ENCODE peak calls at places on chromosomes 3 and 15, in eight cellular contexts. T, U, O, V, M, W, E and P are unnamed samples.

GRCh38 chr15:58865420-58865880 is 68.0 kb downstream of the SLTM start:
- DNase-seq in E (no peak), O (no peak), V (no peak), U (no peak), W (no peak), T (no peak), M (no peak), P (no peak)

GRCh38 chr3:171862993-171863521 is 19.9 kb downstream of the TMEM212 start:
- DNase-seq in U (peak), O (no peak), T (no peak), V (no peak), E (no peak), W (no peak), M (no peak), P (no peak)

GRCh38 chr3:171249171-171249692 is 211.0 kb downstream of the TNIK start:
- DNase-seq in O (no peak), T (no peak), M (no peak), V (no peak), E (no peak), W (no peak), U (no peak), P (no peak)

GRCh38 chr3:132637590-132637989 is 22.0 kb downstream of the ACAD11 start:
- DNase-seq in U (peak), O (no peak), M (no peak), E (no peak), V (no peak), W (no peak), T (no peak), P (no peak)

GRCh38 chr3:173001622-173002021 is 139.4 kb downstream of the SPATA16 start:
- DNase-seq in E (no peak), U (no peak), M (no peak), T (no peak), O (no peak), W (no peak), V (no peak), P (no peak)

GRCh38 chr3:100590114-100590839 is 19.1 kb upstream of the ADGRG7 start:
- DNase-seq in U (peak), M (no peak), W (no peak), V (no peak), T (peak), E (peak), O (no peak), P (no peak)

GRCh38 chr15:39358441-39359041 is 222.3 kb upstream of the THBS1 start:
- DNase-seq in U (peak), V (peak), M (no peak), W (no peak), O (no peak), T (no peak), E (no peak), P (no peak)

GRCh38 chr15:55457401-55458022 is 49.2 kb downstream of the PIERCE2 start:
- DNase-seq in E (no peak), M (no peak), T (no peak), V (no peak), W (no peak), O (no peak), U (no peak), P (peak)

GRCh38 chr15:49926731-49927130 is 192.3 kb downstream of the ATP8B4 start:
- DNase-seq in T (no peak), M (no peak), E (no peak), O (no peak), U (no peak), W (no peak), V (no peak), P (no peak)

GRCh38 chr15:63364293-63365003 is 17.2 kb downstream of the CA12 start:
- DNase-seq in O (no peak), W (no peak), V (no peak), T (no peak), E (no peak), U (no peak), M (no peak), P (no peak)

GRCh38 chr3:8369638-8370037 is 132.0 kb upstream of the LMCD1 start:
- DNase-seq in V (no peak), E (no peak), T (no peak), O (no peak), M (no peak), W (no peak), U (no peak), P (no peak)

GRCh38 chr3:23804441-23805227 is 1.1 kb upstream of the UBE2E1 start:
- DNase-seq in U (no peak), W (no peak), T (no peak), E (no peak), M (no peak), V (no peak), O (no peak), P (no peak)

GRCh38 chr15:39411102-39411989 is 169.5 kb upstream of the THBS1 start:
- DNase-seq in O (no peak), U (no peak), V (no peak), M (no peak), T (no peak), E (no peak), W (no peak), P (no peak)

GRCh38 chr3:155197786-155198185 is 95.7 kb downstream of the STRIT1 start:
- DNase-seq in V (no peak), T (no peak), O (no peak), W (no peak), U (no peak), M (no peak), E (no peak), P (no peak)

GRCh38 chr3:3196148-3196861 is 16.8 kb upstream of the CRBN start:
- DNase-seq in W (no peak), M (no peak), U (peak), V (no peak), T (no peak), O (no peak), E (no peak), P (no peak)

GRCh38 chr15:31200735-31201151 is 99.2 kb upstream of the TRPM1 start:
- DNase-seq in W (no peak), M (peak), E (peak), V (peak), O (no peak), T (peak), U (peak), P (peak)

GRCh38 chr15:57198654-57199241 is 177.6 kb upstream of the CGNL1 start:
- DNase-seq in E (no peak), M (no peak), V (no peak), T (no peak), U (no peak), W (no peak), O (no peak), P (no peak)

GRCh38 chr3:142211034-142211433 is 14.4 kb downstream of the GK5 start:
- DNase-seq in M (no peak), W (no peak), T (no peak), O (no peak), V (no peak), E (no peak), U (peak), P (no peak)

GRCh38 chr3:16508591-16508995 is 4.9 kb downstream of the RFTN1 start:
- DNase-seq in T (no peak), W (no peak), M (no peak), V (no peak), U (peak), E (no peak), O (no peak), P (no peak)

GRCh38 chr3:12180218-12180617 is 21.5 kb upstream of the TIMP4 start:
- DNase-seq in O (no peak), V (peak), W (peak), U (peak), T (no peak), M (no peak), E (no peak), P (peak)

GRCh38 chr15:31062310-31062964 is 39.1 kb downstream of the TRPM1 start:
- DNase-seq in T (no peak), U (peak), O (no peak), W (no peak), E (no peak), V (no peak), M (no peak), P (no peak)

GRCh38 chr3:39011191-39011736 is 40.5 kb downstream of the SCN11A start:
- DNase-seq in T (no peak), O (no peak), V (no peak), E (no peak), U (no peak), M (no peak), W (no peak), P (no peak)

GRCh38 chr15:100601158-100601557 is 826 bp downstream of the LINS1 start:
- DNase-seq in O (no peak), E (no peak), M (no peak), V (no peak), U (peak), T (no peak), W (no peak), P (peak)

GRCh38 chr15:66142341-66142740 is 111.2 kb downstream of the MEGF11 start:
- DNase-seq in T (no peak), U (peak), W (no peak), V (no peak), O (no peak), M (no peak), E (no peak), P (no peak)

GRCh38 chr15:66673410-66674322 is 28.4 kb upstream of the SMAD6 start:
- DNase-seq in M (no peak), E (no peak), W (no peak), V (no peak), U (no peak), O (no peak), T (no peak), P (peak)

GRCh38 chr3:48899298-48899697 is 616 bp upstream of the SLC25A20 start:
- DNase-seq in T (no peak), U (peak), V (no peak), E (no peak), M (no peak), O (no peak), W (no peak), P (no peak)

GRCh38 chr3:197809356-197810020 is 18.4 kb downstream of the LRCH3 start:
- DNase-seq in U (peak), O (no peak), V (no peak), E (no peak), M (no peak), T (no peak), W (no peak), P (no peak)

GRCh38 chr15:101264911-101265641 is 12.2 kb downstream of the SELENOS start:
- DNase-seq in V (no peak), M (no peak), T (peak), W (peak), E (no peak), O (no peak), U (no peak), P (no peak)

GRCh38 chr3:125262155-125262554 is 49.6 kb upstream of the SLC12A8 start:
- DNase-seq in M (no peak), W (no peak), V (no peak), E (no peak), T (no peak), O (no peak), U (no peak), P (no peak)

DNA sequence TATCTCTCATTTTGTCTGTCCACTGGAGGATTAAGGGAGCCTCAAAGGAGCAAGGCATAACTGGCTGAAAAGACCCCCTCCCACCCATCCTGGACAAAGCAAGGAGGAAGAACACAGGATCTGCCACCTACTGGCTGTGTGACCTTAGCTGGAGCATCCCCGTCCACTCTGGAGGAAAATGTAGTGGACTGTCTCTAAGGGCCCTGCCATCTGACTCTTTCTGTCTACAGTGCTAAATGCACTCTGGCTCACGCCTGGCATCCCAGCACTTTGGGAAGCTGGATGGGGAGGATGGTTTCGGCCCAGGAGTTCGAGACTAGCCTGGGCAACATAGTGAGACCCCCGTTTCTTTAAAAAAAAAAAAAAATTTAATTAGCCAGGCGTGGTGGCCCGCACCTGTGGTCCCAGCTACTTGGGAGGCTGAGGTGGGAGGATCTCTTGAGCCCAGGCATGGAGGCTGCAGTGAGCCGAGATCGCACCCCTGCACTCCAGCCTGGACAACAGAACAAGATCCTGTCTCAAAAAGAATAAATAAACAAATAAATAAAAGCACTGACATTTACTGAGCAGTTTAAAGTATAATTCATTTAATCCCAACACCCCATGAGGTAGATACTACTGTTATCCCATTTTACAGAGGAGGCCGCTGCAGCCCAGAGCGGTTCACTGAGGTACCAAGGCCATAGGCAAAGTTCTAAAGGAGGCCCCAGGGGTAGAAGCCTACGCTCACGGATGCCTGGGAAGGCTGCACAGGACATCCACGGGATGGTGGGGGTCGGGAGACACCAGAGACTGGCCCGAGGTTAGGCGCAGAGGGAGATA is 1.1 kb downstream of the TBC1D2B start:
- DNase-seq in W (no peak), T (no peak), E (no peak), M (no peak), V (no peak), O (no peak), U (peak), P (no peak)
- TF ChIP-seq CTCF in W (no peak), T (no peak), E (no peak), M (peak), V (no peak), O (no peak), U (peak), P (no peak)

GRCh38 chr15:77243146-77243545 is 172.2 kb upstream of the TSPAN3 start:
- DNase-seq in W (no peak), U (no peak), V (no peak), O (no peak), T (no peak), E (no peak), M (no peak), P (no peak)
- TF ChIP-seq CTCF in W (no peak), U (no peak), V (no peak), O (no peak), T (no peak), E (no peak), M (no peak), P (no peak)

GRCh38 chr15:80747317-80748053 is 31.7 kb upstream of the CEMIP start:
- DNase-seq in M (no peak), V (no peak), W (no peak), T (no peak), E (no peak), O (no peak), U (no peak), P (no peak)
- TF ChIP-seq CTCF in M (no peak), V (no peak), W (no peak), T (no peak), E (no peak), O (no peak), U (no peak), P (no peak)

DNA sequence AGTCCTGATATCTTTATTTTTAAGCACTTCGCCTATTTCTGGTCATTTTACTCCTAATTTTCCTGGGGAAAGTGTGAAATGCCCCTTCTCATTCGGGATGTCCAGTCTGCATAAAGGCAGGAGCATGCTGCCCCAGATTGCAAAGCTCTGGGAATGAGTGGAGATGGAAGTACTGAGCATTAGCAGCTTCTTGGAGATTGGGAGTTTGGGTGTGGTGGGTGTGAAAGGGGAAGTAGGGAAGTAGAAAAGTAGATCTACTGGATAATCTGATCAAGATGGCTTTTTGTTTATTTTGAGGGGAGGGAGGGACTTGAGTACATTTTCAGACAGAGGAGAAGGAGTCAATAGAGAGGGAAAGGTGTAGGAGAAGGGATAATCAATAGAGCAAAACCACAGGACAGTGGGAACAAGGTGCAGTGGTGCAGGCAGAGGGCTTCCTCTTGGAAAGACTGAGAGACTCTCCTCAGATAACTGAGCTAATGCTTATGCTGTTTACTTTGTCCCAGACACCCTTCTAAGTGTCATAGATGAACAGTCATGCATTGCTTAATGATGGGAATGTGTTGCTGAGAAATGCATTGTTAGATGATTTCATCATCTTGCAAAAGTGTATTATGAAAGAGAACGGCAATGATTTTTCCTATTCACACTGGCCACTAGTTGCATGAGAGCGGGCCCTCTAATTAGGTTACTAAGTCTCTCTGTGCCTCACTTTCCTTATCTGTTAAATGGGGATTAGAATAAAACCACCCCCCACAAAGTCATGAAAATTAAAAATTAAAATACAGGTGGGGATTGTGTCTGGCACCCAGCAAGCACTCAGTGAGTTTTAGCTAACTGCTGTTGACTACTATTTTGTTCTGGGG is 45.5 kb downstream of the PHLDB2 start:
- DNase-seq in M (no peak), W (no peak), U (peak), T (no peak), O (no peak), V (no peak), E (no peak), P (no peak)
- TF ChIP-seq CTCF in M (no peak), W (no peak), U (no peak), T (no peak), O (no peak), V (no peak), E (no peak), P (no peak)